ENCODE peak calls at places on chromosomes 1 and 21, in eight cellular contexts. Y, X, M, R, K, S, W and A are unnamed samples.

GRCh38 chr1:70583522-70583921 is 172.5 kb downstream of the CTH start:
- DNase-seq in Y (no peak), X (no peak), M (no peak), R (no peak), K (no peak), S (no peak), W (no peak), A (no peak)

GRCh38 chr1:112614460-112615065 is 4.4 kb downstream of the ST7L start:
- DNase-seq in Y (peak; percentile 14), X (no peak), M (no peak), R (peak; percentile 59), K (no peak), S (no peak), W (peak; percentile 64), A (no peak)

GRCh38 chr1:15624315-15624714 is 7.1 kb downstream of the DDI2 start:
- DNase-seq in Y (no peak), X (no peak), M (no peak), R (no peak), K (no peak), S (no peak), W (no peak), A (no peak)

GRCh38 chr1:167416506-167416905 is 101.8 kb downstream of the CD247 start:
- DNase-seq in Y (no peak), X (no peak), M (no peak), R (no peak), K (no peak), S (no peak), W (no peak), A (no peak)

GRCh38 chr1:47629201-47629600 is 191.4 kb downstream of the FOXD2 start:
- DNase-seq in Y (no peak), X (no peak), M (no peak), R (no peak), K (no peak), S (no peak), W (no peak), A (no peak)

GRCh38 chr1:22845536-22845935 is 127.1 kb downstream of the LACTBL1 start:
- DNase-seq in Y (no peak), X (no peak), M (no peak), R (no peak), K (no peak), S (no peak), W (no peak), A (no peak)

GRCh38 chr1:30748098-30748698 is 9.4 kb downstream of the LAPTM5 start:
- DNase-seq in Y (peak; percentile 37), X (peak; percentile 26), M (no peak), R (no peak), K (no peak), S (no peak), W (no peak), A (no peak)

GRCh38 chr21:42590431-42591131 is 62.8 kb upstream of the PDE9A start:
- DNase-seq in Y (no peak), X (no peak), M (no peak), R (no peak), K (no peak), S (no peak), W (no peak), A (no peak)